ENCODE peak calls at places on chromosomes 11 and 22, in five cellular contexts. One of them, this sample, is unnamed.

GRCh38 chr11:29773656-29774264 is 243.1 kb downstream of the KCNA4 start:
- DNase-seq in tibial artery: no peak
- DNase-seq in activated T-cell treated with anti-CD3 and anti-CD28 coated beads for 4 hours: no peak
- DNase-seq in Daoy: no peak
- DNase-seq in activated T-helper 9 cell treated with anti-CD3 and anti-CD28 coated beads, Interleukin-2, amount 50 U/mL, for 16 hours: no peak
- DNase-seq in this sample: no peak

GRCh38 chr22:47169801-47170140 is 407.3 kb downstream of the TBC1D22A start:
- DNase-seq in tibial artery: peak; percentile 38
- DNase-seq in Daoy: no peak
- DNase-seq in activated T-cell treated with anti-CD3 and anti-CD28 coated beads for 4 hours: no peak
- DNase-seq in activated T-helper 9 cell treated with anti-CD3 and anti-CD28 coated beads, Interleukin-2, amount 50 U/mL, for 16 hours: no peak
- DNase-seq in this sample: peak; percentile 67

GRCh38 chr11:117443269-117444186 is 115.9 kb downstream of the CEP164 start:
- DNase-seq in Daoy: peak; percentile 80
- DNase-seq in activated T-cell treated with anti-CD3 and anti-CD28 coated beads for 4 hours: no peak
- DNase-seq in tibial artery: peak; percentile 47
- DNase-seq in activated T-helper 9 cell treated with anti-CD3 and anti-CD28 coated beads, Interleukin-2, amount 50 U/mL, for 16 hours: no peak
- DNase-seq in this sample: no peak

GRCh38 chr22:33529424-33530113 is 390.7 kb downstream of the LARGE1 start:
- DNase-seq in tibial artery: no peak
- DNase-seq in activated T-cell treated with anti-CD3 and anti-CD28 coated beads for 4 hours: no peak
- DNase-seq in activated T-helper 9 cell treated with anti-CD3 and anti-CD28 coated beads, Interleukin-2, amount 50 U/mL, for 16 hours: no peak
- DNase-seq in Daoy: peak; percentile 82
- DNase-seq in this sample: no peak

GRCh38 chr11:2575611-2576051 is 124.2 kb downstream of the KCNQ1OT1 start:
- DNase-seq in activated T-cell treated with anti-CD3 and anti-CD28 coated beads for 4 hours: no peak
- DNase-seq in activated T-helper 9 cell treated with anti-CD3 and anti-CD28 coated beads, Interleukin-2, amount 50 U/mL, for 16 hours: no peak
- DNase-seq in Daoy: no peak
- DNase-seq in tibial artery: peak; percentile 41
- DNase-seq in this sample: peak; percentile 49

GRCh38 chr11:19589567-19590260 is 122.9 kb upstream of the NAV2 start:
- DNase-seq in activated T-helper 9 cell treated with anti-CD3 and anti-CD28 coated beads, Interleukin-2, amount 50 U/mL, for 16 hours: no peak
- DNase-seq in tibial artery: no peak
- DNase-seq in activated T-cell treated with anti-CD3 and anti-CD28 coated beads for 4 hours: no peak
- DNase-seq in Daoy: no peak
- DNase-seq in this sample: no peak

GRCh38 chr11:85811624-85812023 is 683 bp upstream of the SYTL2 start:
- DNase-seq in activated T-cell treated with anti-CD3 and anti-CD28 coated beads for 4 hours: no peak
- DNase-seq in activated T-helper 9 cell treated with anti-CD3 and anti-CD28 coated beads, Interleukin-2, amount 50 U/mL, for 16 hours: no peak
- DNase-seq in tibial artery: no peak
- DNase-seq in Daoy: no peak
- DNase-seq in this sample: no peak

GRCh38 chr11:92596596-92597317 is 372.1 kb downstream of the FAT3 start:
- DNase-seq in activated T-helper 9 cell treated with anti-CD3 and anti-CD28 coated beads, Interleukin-2, amount 50 U/mL, for 16 hours: no peak
- DNase-seq in activated T-cell treated with anti-CD3 and anti-CD28 coated beads for 4 hours: no peak
- DNase-seq in Daoy: peak; percentile 4
- DNase-seq in tibial artery: no peak
- DNase-seq in this sample: no peak

GRCh38 chr11:56849250-56849649 is 100.8 kb upstream of the OR9G4 start:
- DNase-seq in tibial artery: no peak
- DNase-seq in activated T-cell treated with anti-CD3 and anti-CD28 coated beads for 4 hours: no peak
- DNase-seq in activated T-helper 9 cell treated with anti-CD3 and anti-CD28 coated beads, Interleukin-2, amount 50 U/mL, for 16 hours: no peak
- DNase-seq in Daoy: no peak
- DNase-seq in this sample: no peak

GRCh38 chr11:110065189-110065588 is 28.0 kb upstream of the ZC3H12C start:
- DNase-seq in activated T-helper 9 cell treated with anti-CD3 and anti-CD28 coated beads, Interleukin-2, amount 50 U/mL, for 16 hours: no peak
- DNase-seq in tibial artery: no peak
- DNase-seq in Daoy: no peak
- DNase-seq in activated T-cell treated with anti-CD3 and anti-CD28 coated beads for 4 hours: no peak
- DNase-seq in this sample: no peak

GRCh38 chr11:72000591-72000867 is 1.8 kb downstream of the IL18BP start:
- DNase-seq in Daoy: no peak
- DNase-seq in activated T-cell treated with anti-CD3 and anti-CD28 coated beads for 4 hours: no peak
- DNase-seq in activated T-helper 9 cell treated with anti-CD3 and anti-CD28 coated beads, Interleukin-2, amount 50 U/mL, for 16 hours: no peak
- DNase-seq in tibial artery: no peak
- DNase-seq in this sample: no peak

GRCh38 chr11:96095884-96096301 is 172.0 kb upstream of the MTMR2 start:
- DNase-seq in activated T-cell treated with anti-CD3 and anti-CD28 coated beads for 4 hours: no peak
- DNase-seq in Daoy: no peak
- DNase-seq in activated T-helper 9 cell treated with anti-CD3 and anti-CD28 coated beads, Interleukin-2, amount 50 U/mL, for 16 hours: no peak
- DNase-seq in tibial artery: no peak
- DNase-seq in this sample: no peak

GRCh38 chr11:45294499-45294898 is 8.4 kb upstream of the SYT13 start:
- DNase-seq in Daoy: no peak
- DNase-seq in activated T-cell treated with anti-CD3 and anti-CD28 coated beads for 4 hours: no peak
- DNase-seq in tibial artery: no peak
- DNase-seq in activated T-helper 9 cell treated with anti-CD3 and anti-CD28 coated beads, Interleukin-2, amount 50 U/mL, for 16 hours: no peak
- DNase-seq in this sample: no peak

GRCh38 chr22:48968201-48968959 is 859.3 kb downstream of the BRD1 start:
- DNase-seq in tibial artery: peak; percentile 40
- DNase-seq in Daoy: no peak
- DNase-seq in activated T-cell treated with anti-CD3 and anti-CD28 coated beads for 4 hours: peak; percentile 6
- DNase-seq in activated T-helper 9 cell treated with anti-CD3 and anti-CD28 coated beads, Interleukin-2, amount 50 U/mL, for 16 hours: no peak
- DNase-seq in this sample: no peak

GRCh38 chr11:2886191-2886894 is 768 bp upstream of the CDKN1C start:
- DNase-seq in activated T-cell treated with anti-CD3 and anti-CD28 coated beads for 4 hours: no peak
- DNase-seq in tibial artery: peak; percentile 78
- DNase-seq in activated T-helper 9 cell treated with anti-CD3 and anti-CD28 coated beads, Interleukin-2, amount 50 U/mL, for 16 hours: no peak
- DNase-seq in Daoy: peak; percentile 37
- DNase-seq in this sample: no peak

GRCh38 chr11:38711110-38711509 is 2113.1 kb upstream of the RAG2 start:
- DNase-seq in activated T-cell treated with anti-CD3 and anti-CD28 coated beads for 4 hours: no peak
- DNase-seq in Daoy: no peak
- DNase-seq in tibial artery: no peak
- DNase-seq in activated T-helper 9 cell treated with anti-CD3 and anti-CD28 coated beads, Interleukin-2, amount 50 U/mL, for 16 hours: no peak
- DNase-seq in this sample: no peak

GRCh38 chr11:70695086-70695960 is 297.0 kb downstream of the CTTN start:
- DNase-seq in tibial artery: no peak
- DNase-seq in activated T-cell treated with anti-CD3 and anti-CD28 coated beads for 4 hours: no peak
- DNase-seq in Daoy: no peak
- DNase-seq in activated T-helper 9 cell treated with anti-CD3 and anti-CD28 coated beads, Interleukin-2, amount 50 U/mL, for 16 hours: no peak
- DNase-seq in this sample: no peak

GRCh38 chr11:35748644-35749043 is 86.1 kb downstream of the TRIM44 start:
- DNase-seq in Daoy: no peak
- DNase-seq in activated T-helper 9 cell treated with anti-CD3 and anti-CD28 coated beads, Interleukin-2, amount 50 U/mL, for 16 hours: no peak
- DNase-seq in tibial artery: no peak
- DNase-seq in activated T-cell treated with anti-CD3 and anti-CD28 coated beads for 4 hours: no peak
- DNase-seq in this sample: no peak

GRCh38 chr11:59556883-59557205 is 45.5 kb downstream of the OR4D9 start:
- DNase-seq in tibial artery: no peak
- DNase-seq in activated T-helper 9 cell treated with anti-CD3 and anti-CD28 coated beads, Interleukin-2, amount 50 U/mL, for 16 hours: no peak
- DNase-seq in activated T-cell treated with anti-CD3 and anti-CD28 coated beads for 4 hours: no peak
- DNase-seq in Daoy: peak; percentile 40
- DNase-seq in this sample: no peak

GRCh38 chr11:112235750-112236390 is 9.6 kb downstream of the PTS start:
- DNase-seq in activated T-cell treated with anti-CD3 and anti-CD28 coated beads for 4 hours: no peak
- DNase-seq in activated T-helper 9 cell treated with anti-CD3 and anti-CD28 coated beads, Interleukin-2, amount 50 U/mL, for 16 hours: no peak
- DNase-seq in tibial artery: no peak
- DNase-seq in Daoy: no peak
- DNase-seq in this sample: no peak

GRCh38 chr11:47106839-47107520 is 69.7 kb downstream of the ARFGAP2 start:
- DNase-seq in activated T-helper 9 cell treated with anti-CD3 and anti-CD28 coated beads, Interleukin-2, amount 50 U/mL, for 16 hours: no peak
- DNase-seq in tibial artery: no peak
- DNase-seq in Daoy: no peak
- DNase-seq in activated T-cell treated with anti-CD3 and anti-CD28 coated beads for 4 hours: no peak
- DNase-seq in this sample: no peak

GRCh38 chr11:122706261-122706660 is 50.7 kb downstream of the UBASH3B start:
- DNase-seq in activated T-helper 9 cell treated with anti-CD3 and anti-CD28 coated beads, Interleukin-2, amount 50 U/mL, for 16 hours: no peak
- DNase-seq in activated T-cell treated with anti-CD3 and anti-CD28 coated beads for 4 hours: no peak
- DNase-seq in Daoy: no peak
- DNase-seq in tibial artery: no peak
- DNase-seq in this sample: no peak

GRCh38 chr22:48908547-48908946 is 919.1 kb downstream of the BRD1 start:
- DNase-seq in Daoy: no peak
- DNase-seq in activated T-helper 9 cell treated with anti-CD3 and anti-CD28 coated beads, Interleukin-2, amount 50 U/mL, for 16 hours: no peak
- DNase-seq in tibial artery: no peak
- DNase-seq in activated T-cell treated with anti-CD3 and anti-CD28 coated beads for 4 hours: no peak
- DNase-seq in this sample: peak; percentile 64

GRCh38 chr22:27123880-27124279 is 466.5 kb downstream of the MIAT start:
- DNase-seq in activated T-cell treated with anti-CD3 and anti-CD28 coated beads for 4 hours: no peak
- DNase-seq in activated T-helper 9 cell treated with anti-CD3 and anti-CD28 coated beads, Interleukin-2, amount 50 U/mL, for 16 hours: no peak
- DNase-seq in tibial artery: no peak
- DNase-seq in Daoy: no peak
- DNase-seq in this sample: no peak

GRCh38 chr11:68282861-68283230 is 11.1 kb upstream of the C11orf24 start:
- DNase-seq in tibial artery: no peak
- DNase-seq in activated T-helper 9 cell treated with anti-CD3 and anti-CD28 coated beads, Interleukin-2, amount 50 U/mL, for 16 hours: no peak
- DNase-seq in activated T-cell treated with anti-CD3 and anti-CD28 coated beads for 4 hours: no peak
- DNase-seq in Daoy: no peak
- DNase-seq in this sample: no peak

GRCh38 chr22:38429460-38430128 is 25.4 kb downstream of the KCNJ4 start:
- DNase-seq in tibial artery: no peak
- DNase-seq in activated T-helper 9 cell treated with anti-CD3 and anti-CD28 coated beads, Interleukin-2, amount 50 U/mL, for 16 hours: no peak
- DNase-seq in Daoy: no peak
- DNase-seq in activated T-cell treated with anti-CD3 and anti-CD28 coated beads for 4 hours: no peak
- DNase-seq in this sample: no peak

This sample was measured in suprapubic skin.